ENCODE peak calls at places on chromosomes 3 and 15, in six cellular contexts. D is WERI-Rb-1; L is activated T-helper 9 cell treated with anti-CD3 and anti-CD28 coated beads, Interleukin-2, amount 50 U/mL, for 16 hours; S is stimulated activated CD4-positive, alpha-beta T cell treated with anti-CD3 and anti-CD28 coated beads, Interleukin-4, amount 100 ng/mL, for 1 hour; V is NCI-H2171; M is T-helper 2 cell. W is an unnamed sample.

GRCh38 chr15:60179786-60180391 is 175.8 kb downstream of the FOXB1 start:
- DNase-seq in D (peak; percentile 33), L (no peak), S (no peak), V (no peak), M (peak; percentile 6), W (peak; percentile 20)

GRCh38 chr15:79437275-79438000 is 5.3 kb downstream of the MINAR1 start:
- DNase-seq in D (no peak), L (no peak), S (no peak), V (no peak), M (no peak), W (no peak)

GRCh38 chr3:146558811-146559210 is 14.4 kb upstream of the PLSCR1 start:
- DNase-seq in D (no peak), L (no peak), S (no peak), V (no peak), M (no peak), W (no peak)

GRCh38 chr3:131713416-131714118 is 210.8 kb upstream of the MRPL3 start:
- DNase-seq in D (no peak), L (no peak), S (no peak), V (no peak), M (no peak), W (no peak)

GRCh38 chr15:89101302-89102191 is 13.3 kb downstream of the ABHD2 start:
- DNase-seq in D (no peak), L (no peak), S (no peak), V (no peak), M (no peak), W (peak; percentile 97)

GRCh38 chr3:16370872-16371740 is 106.1 kb downstream of the OXNAD1 start:
- DNase-seq in D (peak; percentile 15), L (no peak), S (peak; percentile 22), V (no peak), M (no peak), W (no peak)

GRCh38 chr3:150365132-150365604 is 42.9 kb upstream of the TSC22D2 start:
- DNase-seq in D (no peak), L (no peak), S (no peak), V (no peak), M (no peak), W (no peak)

GRCh38 chr3:142098974-142099373 is 50.4 kb downstream of the TFDP2 start:
- DNase-seq in D (no peak), L (no peak), S (no peak), V (no peak), M (no peak), W (no peak)

GRCh38 chr15:48925714-48926223 is 38.0 kb downstream of the SHC4 start:
- DNase-seq in D (no peak), L (no peak), S (no peak), V (no peak), M (no peak), W (peak; percentile 76)

GRCh38 chr3:49790626-49791411 is 4.5 kb upstream of the IP6K1 start:
- DNase-seq in D (no peak), L (no peak), S (no peak), V (no peak), M (no peak), W (no peak)

GRCh38 chr3:143627336-143627735 is 220.9 kb downstream of the SLC9A9 start:
- DNase-seq in D (no peak), L (no peak), S (no peak), V (no peak), M (no peak), W (no peak)

GRCh38 chr3:172622916-172623700 is 87.8 kb downstream of the NCEH1 start:
- DNase-seq in D (peak; percentile 31), L (no peak), S (peak; percentile 27), V (peak; percentile 18), M (peak; percentile 9), W (no peak)

GRCh38 chr3:121748638-121749275 is 784 bp downstream of the GOLGB1 start:
- DNase-seq in D (no peak), L (no peak), S (no peak), V (no peak), M (no peak), W (no peak)

GRCh38 chr3:58434990-58435389 is 1.4 kb upstream of the PDHB start:
- DNase-seq in D (no peak), L (no peak), S (no peak), V (no peak), M (no peak), W (no peak)

GRCh38 chr3:183555541-183556081 is at the start of gene KLHL6:
- DNase-seq in D (no peak), L (peak; percentile 59), S (peak; percentile 65), V (no peak), M (peak; percentile 65), W (no peak)

GRCh38 chr3:133896002-133896761 is 500 bp upstream of the RAB6B start:
- DNase-seq in D (no peak), L (no peak), S (no peak), V (peak; percentile 10), M (no peak), W (no peak)

GRCh38 chr3:155991847-155992246 is 121.4 kb downstream of the GMPS start:
- DNase-seq in D (no peak), L (no peak), S (no peak), V (no peak), M (no peak), W (no peak)

GRCh38 chr3:107068980-107069379 is 308.3 kb upstream of the CCDC54 start:
- DNase-seq in D (no peak), L (no peak), S (no peak), V (no peak), M (no peak), W (no peak)

GRCh38 chr3:15783361-15783969 is 14.3 kb downstream of the ANKRD28 start:
- DNase-seq in D (no peak), L (no peak), S (no peak), V (no peak), M (no peak), W (no peak)

GRCh38 chr15:74320358-74321247 is 46.8 kb downstream of the CYP11A1 start:
- DNase-seq in D (peak; percentile 95), L (no peak), S (peak; percentile 25), V (peak; percentile 49), M (no peak), W (no peak)